ENCODE peak calls at places on chromosomes 16 and 17, in five cellular contexts. J is HFF-Myc, C is esophagus squamous epithelium, I is stomach, B is foreskin fibroblast. X is an unnamed sample.

GRCh38 chr16:2287916-2288547 is 20.1 kb upstream of the RNPS1 start:
- DNase-seq in I (no peak), C (no peak), J (no peak), B (no peak), X (no peak)

GRCh38 chr17:51298508-51299371 is 38.4 kb downstream of the UTP18 start:
- DNase-seq in B (peak), I (no peak), J (no peak), C (no peak), X (no peak)

GRCh38 chr16:88593489-88593888 is 23.3 kb downstream of the ZC3H18 start:
- DNase-seq in C (no peak), B (no peak), J (no peak), I (no peak), X (no peak)

GRCh38 chr16:1734123-1734522 is 28.1 kb downstream of the MAPK8IP3 start:
- DNase-seq in C (no peak), B (no peak), I (no peak), J (no peak), X (no peak)

GRCh38 chr17:77540531-77540930 is 399.8 kb downstream of the SEC14L1 start:
- DNase-seq in J (no peak), C (no peak), B (no peak), I (no peak), X (peak)

GRCh38 chr16:30026449-30026848 is 3.5 kb downstream of the C16orf92 start:
- DNase-seq in B (no peak), C (no peak), I (no peak), J (no peak), X (no peak)

GRCh38 chr17:42118545-42118944 is 2.6 kb downstream of the KAT2A start:
- DNase-seq in B (peak), I (peak), C (no peak), J (no peak), X (no peak)

GRCh38 chr16:88640520-88641247 is 2.3 kb downstream of the IL17C start:
- DNase-seq in C (no peak), I (no peak), J (no peak), B (no peak), X (no peak)

GRCh38 chr17:48841395-48841831 is 10.6 kb downstream of the CALCOCO2 start:
- DNase-seq in I (no peak), J (no peak), C (no peak), B (peak), X (no peak)

GRCh38 chr16:67652578-67653130 is 7.4 kb downstream of the ACD start:
- DNase-seq in C (no peak), B (peak), I (no peak), J (no peak), X (no peak)

GRCh38 chr17:79053251-79053925 is 21.2 kb upstream of the ENGASE start:
- DNase-seq in I (no peak), J (no peak), C (no peak), B (peak), X (no peak)

GRCh38 chr17:77154187-77154586 is 13.4 kb downstream of the SEC14L1 start:
- DNase-seq in C (no peak), J (no peak), I (no peak), B (no peak), X (no peak)

GRCh38 chr17:11948791-11949190 is 48.5 kb downstream of the ZNF18 start:
- DNase-seq in I (no peak), B (peak), J (no peak), C (no peak), X (peak)

GRCh38 chr17:876272-876671 is 94.1 kb downstream of the MRM3 start:
- DNase-seq in J (no peak), C (no peak), I (no peak), B (no peak), X (no peak)
- TF ChIP-seq CTCF in J (no peak), C (no peak), I (no peak), B (no peak), X (no peak)

DNA sequence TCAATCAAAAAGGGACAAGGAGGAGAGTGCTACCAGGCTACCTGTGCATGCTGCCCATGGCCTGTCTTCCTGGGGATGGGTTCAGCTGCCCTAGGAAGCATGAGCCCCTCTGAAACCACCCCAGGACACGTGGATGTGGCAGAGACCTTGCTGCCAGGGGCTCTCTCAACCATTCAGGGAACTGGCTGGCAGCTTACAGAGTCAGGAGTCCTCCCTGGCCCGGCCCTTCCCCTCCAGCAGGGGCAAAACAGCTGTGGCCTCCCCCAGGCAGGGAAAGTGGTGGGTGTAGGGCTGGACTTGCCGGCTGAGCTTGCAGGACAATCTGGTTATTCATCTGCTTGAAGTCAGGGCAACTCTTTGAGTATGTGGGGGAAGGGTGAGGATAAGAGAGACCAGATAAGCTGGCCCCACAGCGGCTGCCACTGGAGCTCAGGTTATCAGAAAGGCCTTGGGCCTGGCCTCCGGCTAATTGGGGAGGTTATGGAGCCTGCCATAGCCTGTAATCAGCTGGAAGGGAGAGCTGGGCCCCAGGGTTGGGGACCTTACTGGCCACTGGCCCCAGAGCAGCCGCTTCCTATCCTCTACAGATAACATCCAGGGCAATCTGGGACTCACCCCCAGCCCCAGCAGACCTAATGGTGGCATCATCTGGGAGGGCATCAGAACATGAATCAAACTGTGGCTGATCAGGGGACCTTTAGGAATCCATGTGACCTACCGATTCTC is 5.6 kb upstream of the TBX2 start:
- DNase-seq in C (no peak), B (peak), J (no peak), I (no peak), X (peak)
- TF ChIP-seq CTCF in C (no peak), B (no peak), J (no peak), I (no peak), X (no peak)

GRCh38 chr17:35063514-35064223 is at the start of gene RFFL:
- DNase-seq in J (peak), B (peak), I (peak), C (peak), X (peak)
- TF ChIP-seq CTCF in J (peak), B (no peak), I (no peak), C (no peak), X (no peak)

DNA sequence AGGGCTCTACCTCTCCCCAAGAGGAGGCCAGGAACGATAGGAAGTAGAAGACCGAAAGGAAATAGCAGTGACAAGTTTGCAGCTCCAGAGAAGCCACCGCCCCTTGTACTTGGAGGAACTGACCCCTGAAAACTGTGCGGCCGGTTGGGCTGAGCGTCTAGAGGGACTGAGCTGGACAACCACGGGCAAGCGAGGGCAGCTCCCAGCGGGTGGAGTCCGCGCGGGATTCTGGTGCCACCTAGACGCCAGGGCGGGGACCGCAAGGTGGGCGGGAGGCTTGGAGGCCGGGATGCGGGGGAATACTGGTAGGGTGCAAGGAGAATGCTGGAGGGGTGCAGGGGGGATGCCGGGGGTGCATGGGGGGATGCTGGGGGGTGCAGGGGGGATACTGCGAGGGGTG is 1.3 kb upstream of the SLC6A4 start:
- DNase-seq in J (no peak), B (peak), I (peak), C (no peak), X (peak)
- TF ChIP-seq CTCF in J (peak), B (no peak), I (no peak), C (peak), X (peak)

GRCh38 chr17:61349350-61349749 is 50.3 kb upstream of the TBX2 start:
- DNase-seq in I (no peak), C (no peak), B (peak), J (no peak), X (no peak)
- TF ChIP-seq CTCF in I (no peak), C (no peak), B (no peak), J (peak), X (peak)

X was measured in psoas muscle.